ENCODE peak calls at places on chromosomes 2 and 18, in five cellular contexts. T, K, Z, E and J are unnamed samples.

GRCh38 chr2:142629193-142629592 is 248.3 kb upstream of the KYNU start:
- DNase-seq in Z (no peak), E (no peak), K (no peak), T (no peak), J (no peak)

GRCh38 chr18:37577051-37577611 is 11.5 kb upstream of the CELF4 start:
- DNase-seq in Z (no peak), K (no peak), E (no peak), T (no peak), J (no peak)

GRCh38 chr2:233267516-233268245 is 16.2 kb downstream of the ATG16L1 start:
- DNase-seq in E (no peak), K (no peak), T (no peak), Z (no peak), J (no peak)

GRCh38 chr18:51498085-51498855 is 300.8 kb upstream of the MEX3C start:
- DNase-seq in T (no peak), Z (no peak), K (no peak), E (no peak), J (no peak)

GRCh38 chr2:70954886-70955285 is 19.2 kb downstream of the ATP6V1B1 start:
- DNase-seq in E (no peak), Z (no peak), T (no peak), K (no peak), J (no peak)

GRCh38 chr2:37005118-37005868 is 39.0 kb upstream of the STRN start:
- DNase-seq in Z (no peak), T (no peak), E (peak), K (peak), J (peak)

GRCh38 chr2:121825003-121825950 is 69.8 kb downstream of the TSN start:
- DNase-seq in T (no peak), K (no peak), Z (no peak), E (no peak), J (no peak)

GRCh38 chr2:43220982-43221659 is 5.3 kb downstream of the ZFP36L2 start:
- DNase-seq in T (peak), Z (peak), K (peak), E (peak), J (peak)

GRCh38 chr2:166234112-166234846 is 106.5 kb upstream of the SCN1A start:
- DNase-seq in T (no peak), E (peak), K (peak), Z (no peak), J (peak)

GRCh38 chr2:100891911-100892642 is 72.1 kb downstream of the NPAS2 start:
- DNase-seq in K (peak), E (peak), Z (no peak), T (no peak), J (peak)

GRCh38 chr2:210991107-210991506 is 434.7 kb downstream of the CPS1 start:
- DNase-seq in K (no peak), E (no peak), T (no peak), Z (no peak), J (no peak)

GRCh38 chr18:7038330-7038846 is 79.2 kb downstream of the LAMA1 start:
- DNase-seq in E (peak), Z (peak), T (peak), K (peak), J (peak)

GRCh38 chr2:30500699-30501098 is 53.7 kb downstream of the LCLAT1 start:
- DNase-seq in E (no peak), Z (no peak), K (no peak), T (no peak), J (no peak)

GRCh38 chr2:174546519-174547506 is 50.8 kb downstream of the WIPF1 start:
- DNase-seq in E (peak), Z (no peak), K (peak), T (no peak), J (peak)

GRCh38 chr2:59732861-59733603 is 820.4 kb downstream of the BCL11A start:
- DNase-seq in E (no peak), T (no peak), Z (peak), K (no peak), J (no peak)

GRCh38 chr2:38492042-38492615 is 110.6 kb downstream of the HNRNPLL start:
- DNase-seq in E (no peak), Z (no peak), K (no peak), T (no peak), J (no peak)

GRCh38 chr2:125516496-125517109 is 1139.4 kb upstream of the GYPC start:
- DNase-seq in T (no peak), K (no peak), Z (no peak), E (peak), J (no peak)

GRCh38 chr2:48165066-48165753 is 258.9 kb upstream of the FBXO11 start:
- DNase-seq in K (no peak), Z (no peak), T (no peak), E (no peak), J (no peak)

DNA sequence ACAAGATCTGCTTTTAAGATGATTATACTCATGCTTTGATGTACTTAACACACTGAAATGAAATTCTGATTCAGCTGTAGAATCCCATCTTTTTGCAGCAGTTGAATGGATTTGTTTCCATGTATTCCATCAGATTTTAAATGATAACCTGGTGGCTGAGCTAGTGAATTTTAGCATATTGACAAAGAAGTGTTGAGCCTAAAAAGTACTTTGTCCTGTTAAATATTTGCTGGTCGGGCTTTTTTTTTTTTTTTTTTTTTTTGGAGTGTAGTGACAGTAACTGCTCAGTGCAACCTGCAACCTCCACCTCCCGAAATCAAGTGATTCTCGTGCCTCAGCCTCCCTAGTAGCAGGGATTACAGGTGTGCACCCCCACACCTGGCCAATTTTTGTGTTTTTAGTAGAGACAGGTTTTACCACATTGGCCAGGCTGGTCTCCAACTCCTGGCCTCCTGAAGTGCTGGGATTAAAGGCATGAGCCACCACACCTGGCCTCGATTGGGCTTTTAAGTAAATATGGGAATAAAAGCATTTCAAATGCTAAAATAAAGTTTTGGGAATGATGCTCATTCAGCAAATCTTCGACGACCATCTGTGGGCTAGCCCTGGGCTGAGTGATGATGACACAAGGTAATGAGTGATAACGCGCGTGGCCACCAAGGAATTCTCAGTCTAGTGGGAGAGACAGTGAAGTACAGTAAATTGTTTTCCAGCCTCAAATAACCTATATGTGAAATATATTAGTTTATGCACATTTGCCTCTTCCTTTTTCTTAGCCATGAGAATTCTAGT is 2.2 kb downstream of the ELP2 start:
- DNase-seq in Z (no peak), K (no peak), T (no peak), E (no peak), J (no peak)
- H3K4me3 ChIP-seq in Z (peak), K (no peak), T (no peak), E (no peak), J (peak)

GRCh38 chr2:65658253-65658652 is 225.9 kb upstream of the SPRED2 start:
- DNase-seq in T (no peak), K (no peak), Z (no peak), E (no peak), J (no peak)

GRCh38 chr2:65654496-65654895 is 222.1 kb upstream of the SPRED2 start:
- DNase-seq in E (no peak), K (no peak), Z (no peak), T (no peak), J (no peak)

GRCh38 chr2:65655000-65655399 is 222.6 kb upstream of the SPRED2 start:
- DNase-seq in K (no peak), T (no peak), E (no peak), Z (no peak), J (no peak)

GRCh38 chr2:65658871-65659270 is 226.5 kb upstream of the SPRED2 start:
- DNase-seq in T (no peak), K (peak), Z (no peak), E (no peak), J (no peak)

GRCh38 chr2:65656152-65656718 is 223.8 kb upstream of the SPRED2 start:
- DNase-seq in K (no peak), T (no peak), Z (no peak), E (no peak), J (no peak)
- H3K4me3 ChIP-seq in K (no peak), T (no peak), Z (no peak), E (no peak), J (no peak)

GRCh38 chr2:239274391-239275001 is 126.3 kb downstream of the HDAC4 start:
- DNase-seq in T (peak), E (peak), K (peak), Z (peak), J (peak)
- H3K4me3 ChIP-seq in T (peak), E (no peak), K (peak), Z (peak), J (no peak)

GRCh38 chr2:7378642-7379041 is 461.4 kb downstream of the RNF144A start:
- DNase-seq in E (no peak), K (no peak), Z (no peak), T (no peak), J (no peak)
- H3K4me3 ChIP-seq in E (no peak), K (no peak), Z (no peak), T (no peak), J (no peak)

GRCh38 chr2:170895023-170895759 is 33.9 kb upstream of the GORASP2 start:
- DNase-seq in K (no peak), Z (no peak), E (peak), T (no peak), J (peak)

GRCh38 chr2:170897108-170897507 is 31.9 kb upstream of the GORASP2 start:
- DNase-seq in T (no peak), K (no peak), E (no peak), Z (no peak), J (no peak)

GRCh38 chr2:170891893-170892292 is 37.2 kb upstream of the GORASP2 start:
- DNase-seq in E (no peak), Z (no peak), T (no peak), K (no peak), J (no peak)

GRCh38 chr2:170887496-170888265 is 41.4 kb upstream of the GORASP2 start:
- DNase-seq in Z (no peak), T (no peak), K (no peak), E (no peak), J (no peak)

GRCh38 chr2:170892391-170892951 is 36.6 kb upstream of the GORASP2 start:
- DNase-seq in K (no peak), T (no peak), E (no peak), Z (no peak), J (no peak)
- H3K4me3 ChIP-seq in K (no peak), T (no peak), E (no peak), Z (no peak), J (no peak)

DNA sequence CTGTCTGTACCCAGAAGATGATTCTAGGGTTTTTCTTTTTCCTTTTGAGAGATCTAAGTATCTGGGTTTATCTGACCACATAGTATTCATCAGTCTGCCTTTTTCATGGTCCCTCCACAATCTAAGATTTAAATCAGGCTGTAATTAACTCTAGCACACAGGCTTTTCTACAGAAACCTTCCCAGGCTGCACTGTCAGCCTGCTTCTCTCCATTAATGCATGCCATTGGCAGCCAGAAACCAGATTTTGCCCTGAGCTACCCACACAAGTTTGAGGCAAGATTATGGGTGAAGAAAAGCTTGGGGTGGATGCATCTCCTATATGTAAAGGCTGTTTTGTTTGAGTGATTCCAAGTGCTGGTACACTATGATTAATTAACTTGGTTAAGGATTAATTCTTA is 45.7 kb upstream of the EML4 start:
- DNase-seq in T (no peak), Z (no peak), E (no peak), K (peak), J (no peak)
- H3K4me3 ChIP-seq in T (no peak), Z (no peak), E (no peak), K (no peak), J (no peak)